ENCODE peak calls at places on chromosomes 1 and 21, in five cellular contexts. One of them, this sample, is unnamed.

GRCh38 chr1:1517973-1518620 is 6.1 kb downstream of the ATAD3A start:
- DNase-seq in posterior cingulate gyrus: no peak
- DNase-seq in BJ: no peak
- DNase-seq in hypothalamus: no peak
- DNase-seq in GM12891: no peak
- DNase-seq in this sample: no peak

GRCh38 chr1:18385239-18385790 is 95.4 kb upstream of the KLHDC7A start:
- DNase-seq in posterior cingulate gyrus: no peak
- DNase-seq in BJ: no peak
- DNase-seq in hypothalamus: no peak
- DNase-seq in GM12891: no peak
- DNase-seq in this sample: no peak

GRCh38 chr1:93471284-93471683 is 23.4 kb downstream of the FNBP1L start:
- DNase-seq in posterior cingulate gyrus: no peak
- DNase-seq in BJ: no peak
- DNase-seq in hypothalamus: no peak
- DNase-seq in GM12891: no peak
- DNase-seq in this sample: no peak

GRCh38 chr21:36186506-36187399 is 30.1 kb downstream of the DOP1B start:
- DNase-seq in posterior cingulate gyrus: no peak
- DNase-seq in BJ: no peak
- DNase-seq in hypothalamus: no peak
- DNase-seq in GM12891: no peak
- DNase-seq in this sample: no peak

GRCh38 chr1:229461032-229461668 is 27.3 kb upstream of the ACTA1 start:
- DNase-seq in posterior cingulate gyrus: no peak
- DNase-seq in BJ: no peak
- DNase-seq in hypothalamus: no peak
- DNase-seq in GM12891: no peak
- DNase-seq in this sample: no peak

GRCh38 chr1:203302461-203302860 is 2.9 kb upstream of the BTG2 start:
- DNase-seq in posterior cingulate gyrus: no peak
- DNase-seq in BJ: no peak
- DNase-seq in hypothalamus: no peak
- DNase-seq in GM12891: no peak
- DNase-seq in this sample: no peak

GRCh38 chr1:19664453-19665043 is at the start of gene HTR6:
- DNase-seq in posterior cingulate gyrus: no peak
- DNase-seq in BJ: no peak
- DNase-seq in hypothalamus: no peak
- DNase-seq in GM12891: peak
- DNase-seq in this sample: no peak

GRCh38 chr1:32928285-32928684 is 27.1 kb upstream of the TMEM54 start:
- DNase-seq in posterior cingulate gyrus: no peak
- DNase-seq in BJ: no peak
- DNase-seq in hypothalamus: no peak
- DNase-seq in GM12891: no peak
- DNase-seq in this sample: no peak

GRCh38 chr1:2555634-2556276 is 416 bp upstream of the TNFRSF14 start:
- DNase-seq in posterior cingulate gyrus: no peak
- DNase-seq in BJ: no peak
- DNase-seq in hypothalamus: no peak
- DNase-seq in GM12891: peak
- DNase-seq in this sample: no peak

GRCh38 chr1:201183728-201184127 is 6.9 kb upstream of the IGFN1 start:
- DNase-seq in posterior cingulate gyrus: no peak
- DNase-seq in BJ: no peak
- DNase-seq in hypothalamus: no peak
- DNase-seq in GM12891: no peak
- DNase-seq in this sample: no peak

GRCh38 chr21:37065561-37066177 is 7.2 kb downstream of the PIGP start:
- DNase-seq in posterior cingulate gyrus: no peak
- DNase-seq in BJ: no peak
- DNase-seq in hypothalamus: no peak
- DNase-seq in GM12891: no peak
- DNase-seq in this sample: no peak

GRCh38 chr1:16207318-16208269 is 4.9 kb downstream of the ARHGEF19 start:
- DNase-seq in posterior cingulate gyrus: no peak
- DNase-seq in BJ: no peak
- DNase-seq in hypothalamus: no peak
- DNase-seq in GM12891: no peak
- DNase-seq in this sample: no peak

GRCh38 chr1:56095924-56096655 is 483.3 kb downstream of the PLPP3 start:
- DNase-seq in posterior cingulate gyrus: no peak
- DNase-seq in BJ: peak
- DNase-seq in hypothalamus: no peak
- DNase-seq in GM12891: no peak
- DNase-seq in this sample: peak

GRCh38 chr1:26517766-26518049 is 11.9 kb upstream of the RPS6KA1 start:
- DNase-seq in posterior cingulate gyrus: no peak
- DNase-seq in BJ: no peak
- DNase-seq in hypothalamus: no peak
- DNase-seq in GM12891: no peak
- DNase-seq in this sample: no peak

GRCh38 chr1:79079770-79080169 is 73.2 kb upstream of the ADGRL4 start:
- DNase-seq in posterior cingulate gyrus: no peak
- DNase-seq in BJ: peak
- DNase-seq in hypothalamus: no peak
- DNase-seq in GM12891: no peak
- DNase-seq in this sample: peak

GRCh38 chr21:23543334-23543733 is 2063.9 kb downstream of the MRPL39 start:
- DNase-seq in posterior cingulate gyrus: no peak
- DNase-seq in BJ: no peak
- DNase-seq in hypothalamus: no peak
- DNase-seq in GM12891: no peak
- DNase-seq in this sample: no peak

GRCh38 chr1:29939086-29939485 is 702.8 kb downstream of the PTPRU start:
- DNase-seq in posterior cingulate gyrus: no peak
- DNase-seq in BJ: no peak
- DNase-seq in hypothalamus: no peak
- DNase-seq in GM12891: no peak
- DNase-seq in this sample: no peak

GRCh38 chr1:153550398-153550758 is 1.3 kb upstream of the S100A3 start:
- DNase-seq in posterior cingulate gyrus: no peak
- DNase-seq in BJ: no peak
- DNase-seq in hypothalamus: no peak
- DNase-seq in GM12891: no peak
- DNase-seq in this sample: no peak

GRCh38 chr1:109391626-109392025 is 6.1 kb downstream of the SORT1 start:
- DNase-seq in posterior cingulate gyrus: no peak
- DNase-seq in BJ: no peak
- DNase-seq in hypothalamus: no peak
- DNase-seq in GM12891: peak
- DNase-seq in this sample: no peak

GRCh38 chr1:68585371-68585770 is 88.5 kb upstream of the DEPDC1 start:
- DNase-seq in posterior cingulate gyrus: no peak
- DNase-seq in BJ: no peak
- DNase-seq in hypothalamus: no peak
- DNase-seq in GM12891: no peak
- DNase-seq in this sample: no peak

GRCh38 chr1:204828352-204828850 is 42.3 kb upstream of the NFASC start:
- DNase-seq in posterior cingulate gyrus: peak
- DNase-seq in BJ: no peak
- DNase-seq in hypothalamus: peak
- DNase-seq in GM12891: peak
- DNase-seq in this sample: no peak

GRCh38 chr1:43653339-43653738 is 3.4 kb downstream of the KDM4A start:
- DNase-seq in posterior cingulate gyrus: peak
- DNase-seq in BJ: no peak
- DNase-seq in hypothalamus: no peak
- DNase-seq in GM12891: no peak
- DNase-seq in this sample: no peak

GRCh38 chr1:53111073-53111556 is 31.3 kb downstream of the SLC1A7 start:
- DNase-seq in posterior cingulate gyrus: no peak
- DNase-seq in BJ: no peak
- DNase-seq in hypothalamus: no peak
- DNase-seq in GM12891: no peak
- DNase-seq in this sample: no peak

GRCh38 chr1:10615932-10616671 is 141.4 kb downstream of the PEX14 start:
- DNase-seq in posterior cingulate gyrus: no peak
- DNase-seq in BJ: no peak
- DNase-seq in hypothalamus: no peak
- DNase-seq in GM12891: no peak
- DNase-seq in this sample: no peak

GRCh38 chr1:226938903-226939438 is 1.1 kb upstream of the COQ8A start:
- DNase-seq in posterior cingulate gyrus: no peak
- DNase-seq in BJ: peak
- DNase-seq in hypothalamus: no peak
- DNase-seq in GM12891: no peak
- DNase-seq in this sample: peak

GRCh38 chr1:112388436-112388835 is 7.6 kb upstream of the CTTNBP2NL start:
- DNase-seq in posterior cingulate gyrus: no peak
- DNase-seq in BJ: no peak
- DNase-seq in hypothalamus: no peak
- DNase-seq in GM12891: no peak
- DNase-seq in this sample: no peak

GRCh38 chr1:82837261-82837660 is 1036.5 kb downstream of the ADGRL2 start:
- DNase-seq in posterior cingulate gyrus: no peak
- DNase-seq in BJ: no peak
- DNase-seq in hypothalamus: no peak
- DNase-seq in GM12891: no peak
- DNase-seq in this sample: no peak

GRCh38 chr1:235714205-235714897 is 64.8 kb upstream of the GNG4 start:
- DNase-seq in posterior cingulate gyrus: no peak
- DNase-seq in BJ: no peak
- DNase-seq in hypothalamus: no peak
- DNase-seq in GM12891: no peak
- DNase-seq in this sample: no peak

This sample was measured in AG09309.